ENCODE peak calls at places on chromosomes 3 and 15, in nine cellular contexts. One of them, this sample, is unnamed. For H3K4me1, the result is how much of the 10 kb centered on the place peaks cover.

GRCh38 chr3:141414141-141414689 is 45.9 kb downstream of the ZBTB38 start:
- DNase-seq in gastrocnemius medialis: no peak
- DNase-seq in CD8-positive, alpha-beta T cell: no peak
- DNase-seq in H1: no peak
- DNase-seq in ovary: no peak
- DNase-seq in left ventricle myocardium inferior: no peak
- DNase-seq in breast epithelium: no peak
- DNase-seq in BE2C: no peak
- DNase-seq in adrenal gland: no peak
- DNase-seq in this sample: no peak

GRCh38 chr3:194554488-194555098 is 67.8 kb upstream of the ATP13A3 start:
- DNase-seq in gastrocnemius medialis: no peak
- DNase-seq in CD8-positive, alpha-beta T cell: no peak
- DNase-seq in H1: no peak
- DNase-seq in ovary: no peak
- DNase-seq in left ventricle myocardium inferior: no peak
- DNase-seq in breast epithelium: no peak
- DNase-seq in BE2C: no peak
- DNase-seq in adrenal gland: no peak
- DNase-seq in this sample: no peak

GRCh38 chr3:78221796-78222195 is 1181.9 kb downstream of the ROBO2 start:
- DNase-seq in gastrocnemius medialis: no peak
- DNase-seq in CD8-positive, alpha-beta T cell: no peak
- DNase-seq in H1: no peak
- DNase-seq in ovary: no peak
- DNase-seq in left ventricle myocardium inferior: no peak
- DNase-seq in breast epithelium: no peak
- DNase-seq in BE2C: no peak
- DNase-seq in adrenal gland: no peak
- DNase-seq in this sample: no peak

GRCh38 chr15:98878172-98878571 is 129.4 kb downstream of the PGPEP1L start:
- DNase-seq in gastrocnemius medialis: no peak
- DNase-seq in CD8-positive, alpha-beta T cell: no peak
- DNase-seq in H1: no peak
- DNase-seq in ovary: no peak
- DNase-seq in left ventricle myocardium inferior: no peak
- DNase-seq in breast epithelium: no peak
- DNase-seq in BE2C: no peak
- DNase-seq in adrenal gland: no peak
- DNase-seq in this sample: no peak

GRCh38 chr3:57876632-57877031 is 120.5 kb downstream of the SLMAP start:
- DNase-seq in gastrocnemius medialis: no peak
- DNase-seq in CD8-positive, alpha-beta T cell: no peak
- DNase-seq in H1: no peak
- DNase-seq in ovary: no peak
- DNase-seq in left ventricle myocardium inferior: no peak
- DNase-seq in breast epithelium: no peak
- DNase-seq in BE2C: no peak
- DNase-seq in adrenal gland: no peak
- DNase-seq in this sample: no peak

GRCh38 chr3:133531981-133532380 is 41.5 kb upstream of the CDV3 start:
- DNase-seq in gastrocnemius medialis: no peak
- DNase-seq in CD8-positive, alpha-beta T cell: no peak
- DNase-seq in H1: no peak
- DNase-seq in ovary: no peak
- DNase-seq in left ventricle myocardium inferior: no peak
- DNase-seq in breast epithelium: no peak
- DNase-seq in BE2C: no peak
- DNase-seq in adrenal gland: no peak
- DNase-seq in this sample: no peak

GRCh38 chr3:99625643-99626414 is 12.6 kb upstream of the COL8A1 start:
- DNase-seq in gastrocnemius medialis: no peak
- DNase-seq in CD8-positive, alpha-beta T cell: no peak
- DNase-seq in H1: no peak
- DNase-seq in ovary: no peak
- DNase-seq in left ventricle myocardium inferior: no peak
- DNase-seq in breast epithelium: no peak
- DNase-seq in BE2C: no peak
- DNase-seq in adrenal gland: no peak
- DNase-seq in this sample: no peak

GRCh38 chr15:77406846-77407245 is 13.1 kb downstream of the PEAK1 start:
- DNase-seq in gastrocnemius medialis: no peak
- DNase-seq in CD8-positive, alpha-beta T cell: no peak
- DNase-seq in H1: no peak
- DNase-seq in ovary: no peak
- DNase-seq in left ventricle myocardium inferior: no peak
- DNase-seq in breast epithelium: no peak
- DNase-seq in BE2C: no peak
- DNase-seq in adrenal gland: no peak
- DNase-seq in this sample: no peak

GRCh38 chr3:67809370-67809935 is 155.0 kb upstream of the SUCLG2 start:
- DNase-seq in gastrocnemius medialis: no peak
- DNase-seq in CD8-positive, alpha-beta T cell: no peak
- DNase-seq in H1: no peak
- DNase-seq in ovary: no peak
- DNase-seq in left ventricle myocardium inferior: no peak
- DNase-seq in breast epithelium: no peak
- DNase-seq in BE2C: no peak
- DNase-seq in adrenal gland: no peak
- DNase-seq in this sample: no peak

GRCh38 chr3:71101014-71101413 is 482.5 kb downstream of the FOXP1 start:
- DNase-seq in gastrocnemius medialis: no peak
- DNase-seq in CD8-positive, alpha-beta T cell: no peak
- DNase-seq in H1: no peak
- DNase-seq in ovary: no peak
- DNase-seq in left ventricle myocardium inferior: no peak
- DNase-seq in breast epithelium: no peak
- DNase-seq in BE2C: no peak
- DNase-seq in adrenal gland: no peak
- DNase-seq in this sample: no peak

GRCh38 chr3:195093731-195094130 is 177.2 kb downstream of the XXYLT1 start:
- DNase-seq in gastrocnemius medialis: no peak
- DNase-seq in CD8-positive, alpha-beta T cell: no peak
- DNase-seq in H1: no peak
- DNase-seq in ovary: no peak
- DNase-seq in left ventricle myocardium inferior: peak
- DNase-seq in breast epithelium: no peak
- DNase-seq in BE2C: no peak
- DNase-seq in adrenal gland: no peak
- DNase-seq in this sample: no peak

GRCh38 chr3:115428825-115429224 is 194.5 kb upstream of the GAP43 start:
- DNase-seq in gastrocnemius medialis: no peak
- DNase-seq in CD8-positive, alpha-beta T cell: no peak
- DNase-seq in H1: no peak
- DNase-seq in ovary: no peak
- DNase-seq in left ventricle myocardium inferior: no peak
- DNase-seq in breast epithelium: no peak
- DNase-seq in BE2C: no peak
- DNase-seq in adrenal gland: peak
- DNase-seq in this sample: no peak

GRCh38 chr3:154060606-154061380 is 60.4 kb upstream of the ARHGEF26 start:
- DNase-seq in gastrocnemius medialis: no peak
- DNase-seq in CD8-positive, alpha-beta T cell: no peak
- DNase-seq in H1: no peak
- DNase-seq in ovary: no peak
- DNase-seq in left ventricle myocardium inferior: no peak
- DNase-seq in breast epithelium: no peak
- DNase-seq in BE2C: no peak
- DNase-seq in adrenal gland: no peak
- DNase-seq in this sample: no peak

GRCh38 chr15:58564967-58565366 is 133.2 kb downstream of the LIPC start:
- DNase-seq in gastrocnemius medialis: no peak
- DNase-seq in CD8-positive, alpha-beta T cell: no peak
- DNase-seq in H1: peak
- DNase-seq in ovary: no peak
- DNase-seq in left ventricle myocardium inferior: no peak
- DNase-seq in breast epithelium: no peak
- DNase-seq in BE2C: peak
- DNase-seq in adrenal gland: no peak
- DNase-seq in this sample: no peak

GRCh38 chr3:111667621-111668239 is 72.6 kb upstream of the ZBED2 start:
- DNase-seq in gastrocnemius medialis: peak
- DNase-seq in CD8-positive, alpha-beta T cell: peak
- DNase-seq in H1: no peak
- DNase-seq in ovary: no peak
- DNase-seq in left ventricle myocardium inferior: peak
- DNase-seq in breast epithelium: no peak
- DNase-seq in BE2C: no peak
- DNase-seq in adrenal gland: no peak
- DNase-seq in this sample: no peak

GRCh38 chr3:142566096-142566495 is 12.4 kb downstream of the ATR start:
- DNase-seq in gastrocnemius medialis: no peak
- DNase-seq in CD8-positive, alpha-beta T cell: no peak
- DNase-seq in H1: no peak
- DNase-seq in ovary: no peak
- DNase-seq in left ventricle myocardium inferior: no peak
- DNase-seq in breast epithelium: no peak
- DNase-seq in BE2C: no peak
- DNase-seq in adrenal gland: no peak
- DNase-seq in this sample: no peak

GRCh38 chr3:188700497-188700896 is 471.3 kb upstream of the TPRG1 start:
- DNase-seq in gastrocnemius medialis: no peak
- DNase-seq in CD8-positive, alpha-beta T cell: no peak
- DNase-seq in H1: no peak
- DNase-seq in ovary: no peak
- DNase-seq in left ventricle myocardium inferior: no peak
- DNase-seq in breast epithelium: no peak
- DNase-seq in BE2C: no peak
- DNase-seq in adrenal gland: no peak
- DNase-seq in this sample: no peak

GRCh38 chr3:57948080-57948671 is 60.0 kb upstream of the FLNB start:
- DNase-seq in gastrocnemius medialis: no peak
- DNase-seq in CD8-positive, alpha-beta T cell: no peak
- DNase-seq in H1: no peak
- DNase-seq in ovary: no peak
- DNase-seq in left ventricle myocardium inferior: no peak
- DNase-seq in breast epithelium: no peak
- DNase-seq in BE2C: no peak
- DNase-seq in adrenal gland: no peak
- DNase-seq in this sample: no peak

GRCh38 chr15:88647362-88648105 is 8.7 kb downstream of the ISG20 start:
- DNase-seq in gastrocnemius medialis: no peak
- DNase-seq in CD8-positive, alpha-beta T cell: no peak
- DNase-seq in H1: peak
- DNase-seq in ovary: peak
- DNase-seq in left ventricle myocardium inferior: no peak
- DNase-seq in breast epithelium: no peak
- DNase-seq in BE2C: no peak
- DNase-seq in adrenal gland: no peak
- DNase-seq in this sample: peak

GRCh38 chr3:103085465-103085864 is 650.6 kb downstream of the ZPLD1 start:
- DNase-seq in gastrocnemius medialis: no peak
- DNase-seq in CD8-positive, alpha-beta T cell: no peak
- DNase-seq in H1: no peak
- DNase-seq in ovary: no peak
- DNase-seq in left ventricle myocardium inferior: no peak
- DNase-seq in breast epithelium: no peak
- DNase-seq in BE2C: no peak
- DNase-seq in adrenal gland: no peak
- DNase-seq in this sample: no peak

GRCh38 chr3:171541181-171541580 is 81.0 kb upstream of the TNIK start:
- DNase-seq in gastrocnemius medialis: no peak
- DNase-seq in CD8-positive, alpha-beta T cell: no peak
- DNase-seq in H1: no peak
- DNase-seq in ovary: no peak
- DNase-seq in left ventricle myocardium inferior: no peak
- DNase-seq in breast epithelium: no peak
- DNase-seq in BE2C: no peak
- DNase-seq in adrenal gland: no peak
- DNase-seq in this sample: no peak

GRCh38 chr15:62752687-62753517 is 289.6 kb upstream of the TPM1 start:
- DNase-seq in gastrocnemius medialis: no peak
- DNase-seq in CD8-positive, alpha-beta T cell: no peak
- DNase-seq in H1: no peak
- DNase-seq in ovary: no peak
- DNase-seq in left ventricle myocardium inferior: no peak
- DNase-seq in breast epithelium: no peak
- DNase-seq in BE2C: no peak
- DNase-seq in adrenal gland: no peak
- DNase-seq in this sample: no peak

GRCh38 chr3:71502066-71502465 is 81.5 kb downstream of the FOXP1 start:
- DNase-seq in gastrocnemius medialis: no peak
- DNase-seq in CD8-positive, alpha-beta T cell: no peak
- DNase-seq in H1: no peak
- DNase-seq in ovary: no peak
- DNase-seq in left ventricle myocardium inferior: no peak
- DNase-seq in breast epithelium: no peak
- DNase-seq in BE2C: no peak
- DNase-seq in adrenal gland: no peak
- DNase-seq in this sample: no peak

GRCh38 chr3:12815719-12816118 is 19.2 kb downstream of the CAND2 start:
- DNase-seq in gastrocnemius medialis: no peak
- DNase-seq in CD8-positive, alpha-beta T cell: no peak
- DNase-seq in H1: no peak
- DNase-seq in ovary: no peak
- DNase-seq in left ventricle myocardium inferior: no peak
- DNase-seq in breast epithelium: no peak
- DNase-seq in BE2C: no peak
- DNase-seq in adrenal gland: no peak
- DNase-seq in this sample: no peak
- TF ChIP-seq CTCF in gastrocnemius medialis: no peak
- TF ChIP-seq CTCF in CD8-positive, alpha-beta T cell: no peak
- TF ChIP-seq CTCF in H1: peak
- TF ChIP-seq CTCF in ovary: no peak
- TF ChIP-seq CTCF in left ventricle myocardium inferior: no peak
- TF ChIP-seq CTCF in breast epithelium: no peak
- TF ChIP-seq CTCF in BE2C: no peak
- TF ChIP-seq CTCF in adrenal gland: no peak
- TF ChIP-seq CTCF in this sample: no peak

GRCh38 chr15:90004671-90005070 is 3.5 kb downstream of the ZNF710 start:
- DNase-seq in gastrocnemius medialis: no peak
- DNase-seq in CD8-positive, alpha-beta T cell: no peak
- DNase-seq in H1: no peak
- DNase-seq in ovary: no peak
- DNase-seq in left ventricle myocardium inferior: no peak
- DNase-seq in breast epithelium: no peak
- DNase-seq in BE2C: no peak
- DNase-seq in adrenal gland: no peak
- DNase-seq in this sample: peak
- H3K4me1 ChIP-seq in gastrocnemius medialis: half or more
- H3K4me1 ChIP-seq in CD8-positive, alpha-beta T cell: under half
- H3K4me1 ChIP-seq in H1: under half
- H3K4me1 ChIP-seq in ovary: under half
- H3K4me1 ChIP-seq in left ventricle myocardium inferior: half or more
- H3K4me1 ChIP-seq in breast epithelium: under half
- H3K4me1 ChIP-seq in BE2C: under half
- H3K4me1 ChIP-seq in adrenal gland: under half
- H3K4me1 ChIP-seq in this sample: under half

GRCh38 chr3:161559177-161559998 is 62.8 kb downstream of the OTOL1 start:
- DNase-seq in gastrocnemius medialis: no peak
- DNase-seq in CD8-positive, alpha-beta T cell: no peak
- DNase-seq in H1: no peak
- DNase-seq in ovary: no peak
- DNase-seq in left ventricle myocardium inferior: no peak
- DNase-seq in breast epithelium: no peak
- DNase-seq in BE2C: no peak
- DNase-seq in adrenal gland: peak
- DNase-seq in this sample: no peak
- TF ChIP-seq CTCF in gastrocnemius medialis: no peak
- TF ChIP-seq CTCF in CD8-positive, alpha-beta T cell: no peak
- TF ChIP-seq CTCF in H1: peak
- TF ChIP-seq CTCF in ovary: peak
- TF ChIP-seq CTCF in left ventricle myocardium inferior: peak
- TF ChIP-seq CTCF in breast epithelium: peak
- TF ChIP-seq CTCF in BE2C: peak
- TF ChIP-seq CTCF in adrenal gland: peak
- TF ChIP-seq CTCF in this sample: peak

GRCh38 chr3:120419797-120420196 is 31.0 kb downstream of the FSTL1 start:
- DNase-seq in gastrocnemius medialis: no peak
- DNase-seq in CD8-positive, alpha-beta T cell: no peak
- DNase-seq in H1: no peak
- DNase-seq in ovary: no peak
- DNase-seq in left ventricle myocardium inferior: peak
- DNase-seq in breast epithelium: no peak
- DNase-seq in BE2C: no peak
- DNase-seq in adrenal gland: peak
- DNase-seq in this sample: no peak
- H3K4me1 ChIP-seq in gastrocnemius medialis: under half
- H3K4me1 ChIP-seq in CD8-positive, alpha-beta T cell: under half
- H3K4me1 ChIP-seq in H1: under half
- H3K4me1 ChIP-seq in ovary: under half
- H3K4me1 ChIP-seq in left ventricle myocardium inferior: half or more
- H3K4me1 ChIP-seq in breast epithelium: under half
- H3K4me1 ChIP-seq in BE2C: under half
- H3K4me1 ChIP-seq in adrenal gland: half or more
- H3K4me1 ChIP-seq in this sample: under half

This sample was measured in pancreas.